ENCODE peak calls at places on chromosomes 12 and 14, in four cellular contexts. R is GM12878, Y is HepG2, O is K562. K is an unnamed sample.

GRCh38 chr14:35044939-35045797 is 904 bp upstream of the FAM177A1 start:
- DNase-seq in Y (no peak), O (no peak), R (no peak), K (no peak)

GRCh38 chr12:48420031-48420775 is 52.2 kb upstream of the ANP32D start:
- DNase-seq in R (no peak), O (no peak), Y (no peak), K (no peak)

GRCh38 chr12:96448287-96448686 is 41.1 kb upstream of the CFAP54 start:
- DNase-seq in Y (no peak), O (no peak), R (no peak), K (no peak)

GRCh38 chr12:124884587-124885438 is 21.1 kb upstream of the SCARB1 start:
- DNase-seq in O (peak), Y (peak), R (no peak), K (no peak)

GRCh38 chr12:88753074-88753473 is 172.8 kb upstream of the KITLG start:
- DNase-seq in R (no peak), Y (no peak), O (no peak), K (no peak)

GRCh38 chr12:57072661-57073060 is 5.9 kb downstream of the NEMP1 start:
- DNase-seq in Y (no peak), R (no peak), O (no peak), K (no peak)

GRCh38 chr14:104227806-104228205 is 89.4 kb downstream of the KIF26A start:
- DNase-seq in Y (no peak), O (no peak), R (no peak), K (no peak)

GRCh38 chr14:52850520-52850919 is 59.1 kb upstream of the GNPNAT1 start:
- DNase-seq in O (no peak), Y (peak), R (no peak), K (no peak)

GRCh38 chr12:7155471-7156034 is 25.4 kb downstream of the CLSTN3 start:
- DNase-seq in O (no peak), R (no peak), Y (no peak), K (no peak)

GRCh38 chr14:56933446-56933845 is 123.2 kb upstream of the OTX2 start:
- DNase-seq in R (no peak), Y (no peak), O (no peak), K (no peak)

GRCh38 chr14:77903233-77903632 is 103.3 kb downstream of the ADCK1 start:
- DNase-seq in R (no peak), O (no peak), Y (no peak), K (no peak)

GRCh38 chr12:123714302-123714627 is 2.1 kb downstream of the ATP6V0A2 start:
- DNase-seq in O (peak), R (no peak), Y (no peak), K (no peak)

GRCh38 chr12:66279127-66279712 is 23.1 kb upstream of the HELB start:
- DNase-seq in Y (peak), R (no peak), O (peak), K (peak)

GRCh38 chr14:49969961-49970360 is 77.1 kb downstream of the ARF6 start:
- DNase-seq in Y (no peak), R (no peak), O (no peak), K (no peak)

GRCh38 chr14:93133476-93133875 is 17.8 kb upstream of the ITPK1 start:
- DNase-seq in R (no peak), O (no peak), Y (no peak), K (peak)

GRCh38 chr14:96201157-96201556 is 3.5 kb upstream of the BDKRB2 start:
- DNase-seq in R (no peak), Y (no peak), O (no peak), K (no peak)

GRCh38 chr14:93332853-93333630 is at the start of gene BTBD7:
- DNase-seq in Y (peak), O (peak), R (peak), K (peak)

GRCh38 chr12:84913151-84913550 is 552 bp upstream of the SLC6A15 start:
- DNase-seq in R (no peak), O (no peak), Y (no peak), K (no peak)

GRCh38 chr12:108310489-108310888 is 28.6 kb downstream of the CMKLR1 start:
- DNase-seq in Y (no peak), O (no peak), R (no peak), K (no peak)

GRCh38 chr12:14365294-14366210 is at the start of gene ATF7IP:
- DNase-seq in O (peak), R (peak), Y (peak), K (peak)

GRCh38 chr14:101506211-101506920 is 54.9 kb upstream of the DIO3 start:
- DNase-seq in O (no peak), R (no peak), Y (no peak), K (no peak)

GRCh38 chr12:111171832-111172231 is 197.1 kb downstream of the PHETA1 start:
- DNase-seq in Y (no peak), R (no peak), O (no peak), K (no peak)

GRCh38 chr12:111173391-111174282 is 195.3 kb downstream of the PHETA1 start:
- DNase-seq in R (no peak), O (no peak), Y (no peak), K (peak)

GRCh38 chr12:111175404-111175803 is 193.5 kb downstream of the PHETA1 start:
- DNase-seq in O (no peak), Y (no peak), R (no peak), K (no peak)

GRCh38 chr12:111171334-111171733 is 197.6 kb downstream of the PHETA1 start:
- DNase-seq in R (no peak), Y (no peak), O (no peak), K (no peak)

DNA sequence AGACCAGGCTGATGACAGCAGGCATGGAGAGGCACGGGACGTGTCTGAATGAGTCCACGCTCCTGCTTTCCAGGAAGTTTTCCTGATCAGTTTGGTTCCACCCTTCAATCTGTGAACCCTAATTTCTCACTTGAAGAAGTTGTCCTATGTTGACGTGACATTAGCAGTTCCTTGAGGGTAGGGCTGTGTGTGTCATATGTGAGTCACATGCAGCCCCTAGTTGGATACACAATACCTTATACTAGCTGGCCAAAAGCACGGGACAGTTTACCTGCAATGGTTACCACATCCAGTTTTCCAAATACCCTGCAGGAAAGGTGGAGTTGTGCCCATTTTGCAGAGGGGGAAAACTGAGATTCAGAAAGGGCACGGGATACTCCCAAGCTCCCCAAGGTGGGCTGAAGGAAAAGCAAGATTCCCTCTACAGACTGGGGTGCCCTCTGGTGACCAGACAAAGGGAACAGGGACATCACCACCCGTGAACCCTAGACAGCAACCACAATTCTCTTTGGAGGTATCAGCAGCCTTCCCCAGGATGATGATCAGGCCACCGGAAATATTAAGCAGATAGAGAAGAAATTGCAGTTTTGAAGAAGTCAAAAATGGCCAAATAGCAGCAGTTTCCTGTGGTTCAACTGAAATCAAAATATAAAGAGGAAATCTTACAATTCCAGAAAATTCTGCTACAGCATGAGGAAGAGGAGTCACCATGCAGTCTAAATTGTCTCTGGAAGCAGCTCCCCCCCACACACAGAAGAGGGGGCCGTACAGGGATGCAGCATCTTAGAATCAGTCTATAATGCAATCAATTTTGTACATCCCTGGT is 194.4 kb downstream of the PHETA1 start:
- DNase-seq in O (peak), Y (no peak), R (no peak), K (peak)
- TF ChIP-seq GABPA in O (no peak), Y (no peak), R (no peak), K (no peak)

GRCh38 chr14:89386214-89386886 is 30.7 kb downstream of the FOXN3 start:
- DNase-seq in R (peak), O (no peak), Y (no peak), K (no peak)

GRCh38 chr14:89384636-89385035 is 32.4 kb downstream of the FOXN3 start:
- DNase-seq in O (no peak), Y (no peak), R (no peak), K (no peak)

GRCh38 chr14:89382487-89383170 is 34.4 kb downstream of the FOXN3 start:
- DNase-seq in Y (no peak), R (no peak), O (no peak), K (no peak)

GRCh38 chr14:89383171-89383845 is 33.7 kb downstream of the FOXN3 start:
- DNase-seq in R (no peak), O (no peak), Y (no peak), K (no peak)

DNA sequence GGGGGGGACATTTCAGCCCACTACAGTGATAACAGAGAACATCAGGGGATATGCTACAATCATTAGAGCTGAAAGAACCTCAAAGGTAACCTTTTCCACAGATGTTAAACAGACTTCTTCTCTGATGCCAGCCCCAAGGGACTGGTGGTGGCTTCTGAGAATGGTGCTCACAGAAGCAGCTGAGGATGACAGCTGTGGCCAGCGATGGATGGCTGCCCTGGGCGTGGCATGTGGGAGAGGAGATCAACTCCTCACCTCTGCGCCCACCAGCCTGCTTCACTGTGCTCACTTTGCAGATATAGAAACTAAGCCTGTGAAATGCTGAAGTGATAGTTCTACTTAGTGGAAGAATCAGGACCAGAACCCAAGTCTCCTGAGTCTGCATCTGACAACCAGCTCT is 33.0 kb downstream of the FOXN3 start:
- DNase-seq in R (peak), O (no peak), Y (no peak), K (no peak)
- TF ChIP-seq GABPA in R (no peak), O (no peak), Y (no peak), K (no peak)

GRCh38 chr12:9792185-9792900 is 31.6 kb upstream of the CD69 start:
- DNase-seq in Y (no peak), O (no peak), R (no peak), K (peak)

GRCh38 chr12:9794484-9795063 is 32.7 kb upstream of the KLRF1 start:
- DNase-seq in R (peak), Y (no peak), O (peak), K (no peak)

GRCh38 chr12:9795945-9796344 is 31.3 kb upstream of the KLRF1 start:
- DNase-seq in O (no peak), Y (no peak), R (no peak), K (no peak)

GRCh38 chr12:9792961-9793617 is 32.4 kb upstream of the CD69 start:
- DNase-seq in O (peak), R (no peak), Y (no peak), K (no peak)

DNA sequence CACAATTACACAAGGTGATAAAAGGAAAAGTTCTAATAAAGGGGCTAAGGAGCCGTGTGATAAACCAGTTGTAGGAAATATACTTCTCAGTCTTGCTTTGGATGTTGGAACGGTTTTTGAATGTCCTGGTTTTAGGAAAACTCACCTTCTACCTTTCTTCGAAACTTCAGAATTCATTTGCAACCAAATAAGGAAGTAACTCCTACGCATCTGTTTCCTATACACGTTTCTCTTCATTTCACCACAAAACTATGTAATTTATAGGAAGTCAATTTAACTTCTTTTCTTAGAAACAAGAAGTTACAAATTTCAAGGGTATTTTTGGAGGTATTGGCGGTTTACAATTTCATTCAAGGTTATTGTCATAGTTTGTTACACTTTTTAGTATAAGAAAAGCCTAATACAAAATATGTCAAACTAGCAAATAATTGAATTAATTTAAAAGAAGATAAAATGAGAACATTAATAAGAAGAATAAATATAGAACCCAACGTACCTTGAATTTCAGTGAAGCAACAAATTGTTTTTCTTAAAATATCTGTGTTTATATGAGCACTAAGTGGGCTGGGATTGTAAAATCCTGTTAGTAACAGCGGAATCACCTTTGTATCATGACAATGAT is 33.2 kb upstream of the CD69 start:
- DNase-seq in O (peak), Y (no peak), R (no peak), K (peak)
- TF ChIP-seq GABPA in O (no peak), Y (no peak), R (no peak), K (no peak)

DNA sequence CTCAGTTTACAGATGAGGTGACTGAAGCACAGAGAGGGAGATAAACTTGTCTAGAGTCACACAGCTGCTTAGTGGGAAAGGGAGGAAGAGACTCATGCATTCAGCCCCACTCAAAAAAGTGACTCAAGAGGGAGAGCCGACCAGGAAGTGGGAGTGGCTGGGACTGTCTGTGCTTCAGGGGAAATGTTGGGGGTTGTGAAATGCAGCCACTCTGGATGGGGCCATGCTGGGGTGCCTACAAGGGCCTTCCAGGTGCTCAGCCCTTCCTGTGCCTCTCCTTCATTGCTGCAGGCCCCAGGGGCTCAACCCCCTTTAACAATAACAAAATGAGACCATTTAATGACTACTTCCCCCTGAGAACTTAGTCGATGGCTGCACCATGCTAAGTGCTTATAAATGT is 41.8 kb downstream of the CACNA1C start:
- DNase-seq in Y (no peak), R (no peak), O (no peak), K (peak)
- TF ChIP-seq GABPA in Y (no peak), R (no peak), O (no peak), K (no peak)

GRCh38 chr14:32331227-32331597 is 2.1 kb downstream of the AKAP6 start:
- DNase-seq in Y (no peak), R (no peak), O (peak), K (no peak)
- TF ChIP-seq GABPA in Y (no peak), R (no peak), O (no peak), K (no peak)

DNA sequence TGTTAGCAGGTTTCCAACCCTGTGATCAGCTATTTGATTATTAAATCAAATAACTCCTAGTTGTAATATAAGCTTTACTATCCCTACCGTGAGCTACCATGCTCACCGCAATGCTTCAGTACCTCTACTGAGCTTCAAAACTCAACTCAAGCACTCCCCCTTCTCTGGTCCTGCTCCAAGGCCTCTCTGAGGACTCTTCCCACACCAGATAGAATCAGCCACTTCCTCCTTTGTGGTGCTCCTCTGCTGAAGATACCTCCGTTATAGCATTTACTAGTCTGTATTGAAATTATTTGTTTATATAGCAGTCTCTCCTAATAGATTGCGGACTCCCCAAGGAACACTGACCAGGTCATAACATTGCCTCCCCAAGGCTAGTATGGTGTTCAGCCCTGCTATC is 17.5 kb downstream of the AREL1 start:
- DNase-seq in Y (no peak), R (no peak), O (no peak), K (peak)
- TF ChIP-seq GABPA in Y (no peak), R (no peak), O (no peak), K (no peak)

GRCh38 chr12:113136128-113136989 is 798 bp upstream of the RASAL1 start:
- DNase-seq in R (no peak), O (peak), Y (no peak), K (peak)

GRCh38 chr12:113136990-113137511 is 1.5 kb upstream of the RASAL1 start:
- DNase-seq in Y (no peak), R (no peak), O (no peak), K (no peak)

GRCh38 chr12:113133036-113133435 is 2.5 kb downstream of the RASAL1 start:
- DNase-seq in R (no peak), Y (no peak), O (no peak), K (no peak)

GRCh38 chr12:113134521-113134951 is 1.0 kb downstream of the RASAL1 start:
- DNase-seq in Y (no peak), R (no peak), O (no peak), K (no peak)

DNA sequence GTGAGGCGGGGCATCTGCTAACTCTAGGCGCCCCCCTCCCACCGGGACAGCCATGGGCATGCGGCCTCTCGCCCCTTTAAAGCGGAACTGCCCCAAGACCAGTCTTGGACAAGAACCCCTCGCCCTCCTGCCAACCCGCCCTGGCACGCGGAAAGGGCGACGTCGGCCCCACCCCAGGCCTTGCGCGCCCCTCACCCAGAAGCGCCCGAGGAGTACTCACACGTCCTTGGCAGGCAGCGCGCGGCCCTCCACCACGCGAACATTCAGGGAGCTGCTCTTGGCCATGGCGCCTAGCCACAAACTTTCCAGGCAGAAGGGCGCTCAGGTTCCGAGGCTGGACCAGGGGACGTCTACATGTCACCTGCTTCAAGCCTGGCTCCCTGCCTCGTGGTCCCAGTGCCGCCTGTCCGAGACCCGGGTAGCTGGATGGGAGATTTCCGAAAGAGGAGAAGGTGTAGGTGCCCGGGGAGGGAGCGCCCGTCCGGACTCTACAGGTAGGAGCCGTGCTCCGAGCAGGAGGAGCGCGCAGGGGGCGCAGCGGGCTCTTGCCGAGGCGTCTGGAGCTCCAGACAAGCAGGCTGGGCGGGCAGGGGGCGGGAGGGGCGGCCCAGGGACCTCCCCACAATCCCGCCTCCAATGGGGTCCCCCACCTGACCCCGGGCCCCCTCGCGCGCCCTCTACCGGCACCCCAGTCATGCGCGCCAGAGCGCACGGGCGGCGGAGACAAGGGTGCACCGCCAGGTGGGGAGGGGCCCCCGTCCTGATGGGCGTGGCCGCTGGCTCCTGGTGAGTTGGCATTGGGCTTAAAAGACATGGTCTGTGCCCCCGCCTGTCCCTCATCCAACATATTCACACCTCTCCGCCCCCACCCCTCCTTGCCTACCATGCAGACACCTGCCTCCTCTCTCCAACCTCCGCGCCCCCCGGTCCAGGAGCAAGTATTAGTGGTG is at the start of gene RASAL1:
- DNase-seq in Y (peak), R (no peak), O (peak), K (peak)
- TF ChIP-seq GABPA in Y (no peak), R (no peak), O (no peak), K (no peak)

GRCh38 chr12:46523446-46523845 is 150.9 kb upstream of the SLC38A2 start:
- DNase-seq in Y (peak), R (no peak), O (no peak), K (no peak)

GRCh38 chr12:46522141-46522540 is 149.6 kb upstream of the SLC38A2 start:
- DNase-seq in Y (no peak), O (no peak), R (no peak), K (no peak)

GRCh38 chr12:46523863-46524770 is 151.5 kb upstream of the SLC38A2 start:
- DNase-seq in R (no peak), Y (peak), O (peak), K (no peak)

GRCh38 chr12:46524778-46525177 is 152.2 kb upstream of the SLC38A2 start:
- DNase-seq in Y (no peak), O (no peak), R (no peak), K (no peak)

DNA sequence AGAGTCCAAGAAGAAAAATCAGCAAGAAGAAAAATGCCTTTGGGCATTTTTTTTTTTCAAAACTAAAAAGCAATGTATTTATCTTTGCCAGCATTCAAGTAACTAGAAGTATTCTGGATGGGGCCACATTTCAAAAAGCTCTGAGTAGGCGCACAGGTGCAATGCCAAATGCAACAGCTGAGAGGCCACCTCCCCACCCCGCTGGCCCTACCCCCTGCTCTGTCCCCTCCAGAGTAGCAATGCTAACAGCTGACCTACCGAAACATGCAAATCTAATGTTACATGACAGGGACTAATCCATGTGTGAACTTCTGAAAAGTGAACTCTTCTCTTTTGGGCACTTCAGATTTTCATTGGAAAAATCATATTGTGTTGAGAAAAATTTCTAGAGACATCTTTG is 153.7 kb upstream of the SLC38A2 start:
- DNase-seq in Y (no peak), O (no peak), R (no peak), K (no peak)
- TF ChIP-seq GABPA in Y (no peak), O (no peak), R (no peak), K (no peak)

K was measured in HL-60.